ENCODE peak calls at places on chromosomes 2 and 18, in six cellular contexts. M, C, K, F, O and P are unnamed samples.

GRCh38 chr2:30862054-30862651 is 54.9 kb upstream of the CAPN13 start:
- DNase-seq in M (peak; percentile 61), C (peak; percentile 74), O (peak; percentile 90), K (peak; percentile 24), F (no peak), P (peak; percentile 53)

GRCh38 chr2:232386740-232387450 is 8.3 kb downstream of the ALPP start:
- DNase-seq in M (peak; percentile 32), C (no peak), K (no peak), O (peak; percentile 33), F (no peak), P (no peak)

GRCh38 chr18:45978084-45978483 is 11.0 kb upstream of the EPG5 start:
- DNase-seq in C (peak; percentile 4), F (no peak), M (peak; percentile 55), O (no peak), K (no peak), P (no peak)

GRCh38 chr2:68925298-68925885 is 27.3 kb downstream of the GKN2 start:
- DNase-seq in K (no peak), O (peak; percentile 62), F (no peak), C (peak; percentile 72), M (peak; percentile 55), P (no peak)

GRCh38 chr2:35503738-35504160 is 851.8 kb upstream of the CRIM1 start:
- DNase-seq in M (peak; percentile 88), O (no peak), C (no peak), F (no peak), K (no peak), P (no peak)

GRCh38 chr2:223735659-223736244 is 101.6 kb downstream of the AP1S3 start:
- DNase-seq in M (peak; percentile 88), C (no peak), O (peak; percentile 84), F (no peak), K (peak; percentile 54), P (peak; percentile 24)

GRCh38 chr2:112835553-112836535 is 735 bp downstream of the IL1B start:
- DNase-seq in K (no peak), F (no peak), M (no peak), C (no peak), O (no peak), P (no peak)

GRCh38 chr2:68282814-68283812 is 30.8 kb upstream of the PPP3R1 start:
- DNase-seq in C (peak; percentile 57), K (no peak), F (no peak), O (peak; percentile 62), M (peak; percentile 31), P (peak; percentile 16)

GRCh38 chr2:201913197-201913596 is 106.9 kb downstream of the CDK15 start:
- DNase-seq in O (no peak), F (no peak), C (no peak), K (no peak), M (no peak), P (no peak)

GRCh38 chr2:20196053-20196880 is 28.7 kb downstream of the SDC1 start:
- DNase-seq in F (no peak), O (no peak), K (no peak), C (no peak), M (no peak), P (no peak)

GRCh38 chr18:21834301-21834660 is 93.7 kb downstream of the MIB1 start:
- DNase-seq in M (no peak), F (no peak), K (no peak), C (no peak), O (no peak), P (no peak)

GRCh38 chr2:37168217-37168981 is 11.6 kb upstream of the EIF2AK2 start:
- DNase-seq in F (no peak), K (no peak), O (peak; percentile 67), M (peak; percentile 36), C (peak; percentile 75), P (no peak)

GRCh38 chr18:44520981-44521672 is 159.6 kb upstream of the SETBP1 start:
- DNase-seq in O (peak; percentile 60), C (no peak), F (no peak), M (peak; percentile 74), K (no peak), P (no peak)

GRCh38 chr2:73081181-73081671 is 9.7 kb upstream of the SFXN5 start:
- DNase-seq in K (no peak), M (no peak), C (no peak), F (no peak), O (no peak), P (no peak)

GRCh38 chr2:195782156-195782555 is 125.1 kb downstream of the SLC39A10 start:
- DNase-seq in K (no peak), C (no peak), O (peak; percentile 39), F (no peak), M (no peak), P (no peak)

GRCh38 chr2:218745559-218746469 is 35.2 kb downstream of the TTLL4 start:
- DNase-seq in K (no peak), O (peak; percentile 79), C (no peak), F (no peak), M (peak; percentile 96), P (no peak)

GRCh38 chr2:15293262-15293937 is 267.7 kb downstream of the NBAS start:
- DNase-seq in F (no peak), C (no peak), K (no peak), M (no peak), O (no peak), P (no peak)

GRCh38 chr2:128315829-128316776 is 2.6 kb downstream of the HS6ST1 start:
- DNase-seq in C (peak; percentile 36), M (no peak), F (no peak), K (no peak), O (peak; percentile 55), P (no peak)

GRCh38 chr18:31203086-31203793 is 40.6 kb upstream of the DSC1 start:
- DNase-seq in O (no peak), M (no peak), K (no peak), C (peak; percentile 94), F (no peak), P (no peak)

GRCh38 chr18:78073275-78073674 is 823.6 kb downstream of the GALR1 start:
- DNase-seq in K (no peak), M (no peak), F (no peak), O (no peak), C (peak; percentile 13), P (no peak)

GRCh38 chr2:161426416-161426787 is 10.3 kb downstream of the TBR1 start:
- DNase-seq in K (no peak), C (no peak), M (no peak), F (no peak), O (no peak), P (no peak)

GRCh38 chr2:108069515-108070310 is 83.4 kb downstream of the SLC5A7 start:
- DNase-seq in K (no peak), C (no peak), M (no peak), F (no peak), O (no peak), P (no peak)
- TF ChIP-seq CTCF in K (no peak), C (no peak), M (no peak), F (no peak), O (no peak), P (no peak)

GRCh38 chr2:74536166-74536950 is 6.6 kb downstream of the HTRA2 start:
- DNase-seq in K (no peak), C (no peak), O (no peak), M (no peak), F (no peak), P (no peak)
- TF ChIP-seq CTCF in K (no peak), C (no peak), O (no peak), M (no peak), F (no peak), P (no peak)

GRCh38 chr2:241638063-241638660 is 669 bp downstream of the ATG4B start:
- DNase-seq in C (no peak), M (peak; percentile 3), O (no peak), K (no peak), F (no peak), P (no peak)

GRCh38 chr2:241638940-241639339 is 1.4 kb downstream of the ATG4B start:
- DNase-seq in M (no peak), F (no peak), K (no peak), C (no peak), O (no peak), P (no peak)

GRCh38 chr2:241640165-241640795 is 2.8 kb downstream of the ATG4B start:
- DNase-seq in K (no peak), O (no peak), C (no peak), F (no peak), M (no peak), P (no peak)

GRCh38 chr2:241637233-241638062 is at the start of gene ATG4B:
- DNase-seq in F (peak; percentile 84), C (peak; percentile 94), M (peak; percentile 87), O (peak; percentile 97), K (no peak), P (peak; percentile 62)

GRCh38 chr2:241639385-241639784 is 1.9 kb downstream of the ATG4B start:
- DNase-seq in F (no peak), O (no peak), C (no peak), K (no peak), M (no peak), P (no peak)
- TF ChIP-seq CTCF in F (no peak), O (no peak), C (no peak), K (no peak), M (no peak), P (no peak)

DNA sequence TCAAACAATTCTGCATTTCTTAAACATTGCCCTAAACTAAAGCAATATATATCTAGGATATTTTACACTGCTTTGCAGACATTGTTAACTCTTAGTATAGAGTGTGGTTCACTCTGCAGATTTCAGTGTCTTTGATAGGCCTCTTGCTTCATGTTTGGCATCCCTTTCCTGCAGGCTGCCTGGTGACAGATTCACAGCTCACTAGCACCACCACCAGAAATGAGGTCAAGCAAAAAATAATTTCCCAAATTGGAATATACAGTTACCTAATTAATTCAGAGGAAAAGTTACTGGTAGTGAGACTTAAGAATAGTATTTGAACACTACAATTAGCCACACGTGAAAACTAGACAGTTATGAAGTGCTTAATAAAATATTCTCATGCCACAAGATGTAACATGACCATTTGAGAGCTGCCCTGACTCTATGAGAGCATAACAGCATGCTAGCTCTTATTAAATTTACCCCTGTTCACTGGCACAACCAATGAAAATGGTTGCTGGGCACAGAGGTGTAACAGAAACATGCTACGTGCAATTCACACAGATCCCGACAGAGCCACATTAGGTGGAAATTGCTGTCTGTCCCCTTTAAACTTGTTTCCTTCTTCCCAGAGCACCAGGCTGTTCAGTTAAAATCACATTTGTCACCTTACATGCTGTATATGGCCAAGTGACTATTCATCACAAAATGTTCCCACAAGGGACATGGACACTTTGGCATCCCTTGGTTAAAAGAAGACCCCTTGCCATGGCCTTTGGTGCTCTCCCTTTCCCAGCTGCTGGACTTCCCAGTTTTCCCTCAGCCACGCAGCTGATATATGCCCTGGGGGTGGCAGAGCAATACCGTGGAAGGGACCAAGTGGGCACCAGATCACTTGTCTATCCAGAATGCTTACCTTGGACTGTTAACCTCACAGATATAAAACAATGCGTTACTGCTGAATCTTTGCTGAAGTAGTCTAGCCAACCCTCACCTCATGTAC is 35.7 kb downstream of the PAIP2B start:
- DNase-seq in M (peak; percentile 8), F (no peak), K (no peak), C (peak; percentile 52), O (peak; percentile 47), P (no peak)
- TF ChIP-seq CTCF in M (peak; percentile 28), F (no peak), K (peak; percentile 37), C (peak; percentile 24), O (peak; percentile 16), P (peak; percentile 21)